ENCODE peak calls at places on chromosomes 7 and 10, in five cellular contexts. X is foreskin fibroblast, I is activated B cell treated with CpG ODN at 0.5 μM for 24 hours, F is epithelial cell of esophagus, Y is transverse colon. S is an unnamed sample.

GRCh38 chr7:70637726-70638125 is 494.2 kb upstream of the GALNT17 start:
- DNase-seq in X (no peak), I (no peak), F (no peak), Y (no peak), S (no peak)

GRCh38 chr10:37549054-37549453 is 308.4 kb downstream of the ZNF248 start:
- DNase-seq in X (no peak), I (no peak), F (no peak), Y (no peak), S (no peak)

GRCh38 chr10:127014671-127015070 is 109.4 kb downstream of the DOCK1 start:
- DNase-seq in X (no peak), I (no peak), F (no peak), Y (no peak), S (no peak)

GRCh38 chr7:3272691-3273141 is 28.3 kb upstream of the SDK1 start:
- DNase-seq in X (peak), I (no peak), F (peak), Y (no peak), S (peak)

GRCh38 chr10:25933653-25934608 is at the start of gene MYO3A:
- DNase-seq in X (no peak), I (peak), F (no peak), Y (no peak), S (no peak)

GRCh38 chr10:34920578-34920977 is 105.5 kb upstream of the PARD3 start:
- DNase-seq in X (no peak), I (no peak), F (no peak), Y (no peak), S (no peak)

GRCh38 chr7:2821842-2822507 is 22.1 kb downstream of the GNA12 start:
- DNase-seq in X (peak), I (no peak), F (peak), Y (no peak), S (peak)

GRCh38 chr7:117731455-117731854 is 141.8 kb downstream of the CTTNBP2 start:
- DNase-seq in X (no peak), I (no peak), F (no peak), Y (no peak), S (no peak)

GRCh38 chr10:114920459-114920858 is 17.5 kb upstream of the TRUB1 start:
- DNase-seq in X (no peak), I (no peak), F (peak), Y (no peak), S (peak)

GRCh38 chr10:60434418-60435046 is 44.9 kb upstream of the ANK3 start:
- DNase-seq in X (peak), I (no peak), F (peak), Y (peak), S (peak)

GRCh38 chr10:69292449-69292848 is 14.2 kb downstream of the HK1 start:
- DNase-seq in X (no peak), I (no peak), F (no peak), Y (no peak), S (no peak)

GRCh38 chr7:152292897-152293296 is 142.9 kb downstream of the KMT2C start:
- DNase-seq in X (no peak), I (no peak), F (no peak), Y (no peak), S (no peak)

GRCh38 chr10:124339951-124340760 is 78.6 kb downstream of the OAT start:
- DNase-seq in X (peak), I (no peak), F (peak), Y (no peak), S (peak)

GRCh38 chr10:12906051-12906541 is 95.4 kb downstream of the CCDC3 start:
- DNase-seq in X (no peak), I (no peak), F (no peak), Y (no peak), S (no peak)

GRCh38 chr7:68613897-68614296 is 984.4 kb upstream of the AUTS2 start:
- DNase-seq in X (no peak), I (no peak), F (no peak), Y (no peak), S (no peak)

GRCh38 chr10:133458710-133459453 is 5.1 kb downstream of the SCART1 start:
- DNase-seq in X (no peak), I (no peak), F (no peak), Y (no peak), S (no peak)

GRCh38 chr7:143487566-143487965 is 9.9 kb downstream of the TAS2R41 start:
- DNase-seq in X (peak), I (no peak), F (peak), Y (peak), S (peak)

GRCh38 chr10:35546824-35547225 is 58.3 kb upstream of the GJD4 start:
- DNase-seq in X (no peak), I (no peak), F (peak), Y (no peak), S (peak)

GRCh38 chr10:25522946-25523608 is 348.3 kb downstream of the GPR158 start:
- DNase-seq in X (no peak), I (no peak), F (peak), Y (no peak), S (peak)

GRCh38 chr7:129798616-129799349 is 154.0 kb downstream of the UBE2H start:
- DNase-seq in X (no peak), I (no peak), F (no peak), Y (no peak), S (no peak)

GRCh38 chr10:113264333-113265131 is 288.3 kb upstream of the HABP2 start:
- DNase-seq in X (no peak), I (no peak), F (no peak), Y (no peak), S (no peak)

GRCh38 chr10:11429439-11430052 is 181.9 kb downstream of the USP6NL start:
- DNase-seq in X (no peak), I (no peak), F (peak), Y (no peak), S (no peak)

GRCh38 chr10:68223535-68224165 is 8.3 kb downstream of the ATOH7 start:
- DNase-seq in X (no peak), I (no peak), F (no peak), Y (peak), S (no peak)

GRCh38 chr10:80133221-80133620 is 691 bp downstream of the PLAC9 start:
- DNase-seq in X (peak), I (no peak), F (no peak), Y (no peak), S (no peak)

GRCh38 chr7:134452991-134453473 is 5.9 kb downstream of the AKR1B1 start:
- DNase-seq in X (no peak), I (no peak), F (no peak), Y (no peak), S (no peak)

GRCh38 chr10:22356324-22356873 is 11.1 kb downstream of the SPAG6 start:
- DNase-seq in X (no peak), I (no peak), F (no peak), Y (no peak), S (no peak)

GRCh38 chr7:16753102-16753931 is at the start of gene TSPAN13:
- DNase-seq in X (no peak), I (peak), F (peak), Y (peak), S (peak)

GRCh38 chr7:77184990-77185389 is 14.6 kb downstream of the FGL2 start:
- DNase-seq in X (peak), I (no peak), F (no peak), Y (no peak), S (no peak)

GRCh38 chr7:133124974-133125373 is 43.1 kb upstream of the CHCHD3 start:
- DNase-seq in X (no peak), I (no peak), F (no peak), Y (no peak), S (no peak)

GRCh38 chr10:69262249-69262864 is 15.9 kb upstream of the HK1 start:
- DNase-seq in X (no peak), I (no peak), F (no peak), Y (no peak), S (no peak)

DNA sequence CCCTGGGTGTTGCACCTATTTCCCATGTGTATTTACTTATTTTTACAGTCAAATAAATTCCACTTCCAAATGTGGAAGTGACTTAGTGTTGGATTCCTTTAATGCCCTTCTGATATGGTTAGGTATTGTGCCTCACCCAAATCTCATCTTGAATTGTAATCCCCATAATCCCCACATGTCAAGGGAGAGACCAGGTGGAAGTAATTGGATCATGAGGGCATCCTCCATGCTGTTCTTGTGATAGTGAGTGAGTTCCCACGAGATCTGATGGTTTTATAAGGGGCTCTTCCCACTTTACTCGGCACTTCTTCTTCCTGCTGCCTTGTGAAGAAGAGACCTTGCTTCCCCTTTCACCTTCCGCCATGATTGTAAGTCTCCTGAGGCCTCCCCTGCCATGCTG is 136.9 kb downstream of the SNX10 start:
- DNase-seq in X (no peak), I (no peak), F (no peak), Y (no peak), S (no peak)
- TF ChIP-seq CTCF in X (no peak), I (no peak), F (no peak), Y (no peak), S (no peak)

DNA sequence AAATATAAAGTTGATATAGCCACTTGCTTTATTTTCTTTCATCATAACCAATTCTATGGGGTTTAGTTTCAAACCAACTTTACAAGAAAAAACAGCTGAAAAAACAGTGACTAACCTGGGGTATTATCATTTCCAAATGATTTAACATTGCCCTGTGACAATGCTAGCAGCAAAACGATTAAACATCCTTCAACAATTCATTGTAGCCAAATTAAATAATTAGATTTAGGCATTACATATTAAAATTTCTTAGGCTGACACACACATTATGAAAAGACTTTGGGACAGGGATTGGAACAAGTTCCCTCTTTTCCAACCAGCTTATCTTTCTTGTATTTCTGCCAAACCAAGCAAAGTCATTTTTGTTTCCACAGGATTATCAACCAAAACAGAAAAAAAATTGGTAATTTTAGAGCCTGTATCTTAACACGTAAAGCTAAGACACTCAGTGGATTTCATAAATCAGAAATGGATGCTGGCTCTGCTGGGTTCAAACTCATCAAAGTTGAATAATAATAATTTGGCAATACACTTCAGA is 84.0 kb downstream of the SEMA3D start:
- DNase-seq in X (peak), I (no peak), F (no peak), Y (no peak), S (no peak)
- TF ChIP-seq CTCF in X (no peak), I (no peak), F (no peak), Y (no peak), S (no peak)

DNA sequence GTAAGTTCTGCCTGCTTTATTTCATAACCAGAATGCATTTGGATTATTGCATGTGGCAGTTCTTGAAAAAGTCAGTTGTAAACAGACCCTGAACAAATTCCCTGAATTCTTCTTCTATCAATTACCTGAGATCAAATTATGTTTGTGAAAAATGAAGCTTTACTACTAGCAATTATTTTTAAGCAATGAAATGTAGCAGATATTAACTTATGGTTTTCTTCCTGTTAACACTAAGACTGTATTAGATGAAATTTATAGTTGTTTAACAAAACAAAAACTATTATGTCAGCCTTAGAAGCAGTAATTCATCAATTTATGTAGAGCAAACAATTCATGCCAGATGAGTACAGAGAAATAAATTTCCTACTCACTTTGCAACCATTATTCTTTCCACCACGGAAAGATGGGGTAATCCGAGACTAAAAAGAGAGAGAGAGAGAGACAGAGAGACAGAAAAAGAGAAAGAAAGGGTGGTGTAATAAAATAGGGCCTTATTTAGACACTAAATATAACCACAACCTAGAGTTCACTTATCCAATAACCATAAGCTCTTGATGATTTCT is 107.7 kb downstream of the SFMBT2 start:
- DNase-seq in X (no peak), I (no peak), F (no peak), Y (no peak), S (no peak)
- TF ChIP-seq CTCF in X (no peak), I (no peak), F (no peak), Y (no peak), S (no peak)

GRCh38 chr7:137086896-137087295 is 218.4 kb downstream of the CHRM2 start:
- DNase-seq in X (no peak), I (no peak), F (no peak), Y (no peak), S (no peak)

GRCh38 chr7:137093198-137093597 is 224.7 kb downstream of the CHRM2 start:
- DNase-seq in X (no peak), I (no peak), F (no peak), Y (no peak), S (no peak)

GRCh38 chr7:137097111-137097510 is 228.7 kb downstream of the CHRM2 start:
- DNase-seq in X (peak), I (no peak), F (no peak), Y (no peak), S (no peak)

GRCh38 chr7:137096607-137097006 is 228.2 kb downstream of the CHRM2 start:
- DNase-seq in X (peak), I (no peak), F (no peak), Y (no peak), S (no peak)

GRCh38 chr7:137091396-137091795 is 222.9 kb downstream of the CHRM2 start:
- DNase-seq in X (peak), I (no peak), F (peak), Y (no peak), S (peak)
- TF ChIP-seq CTCF in X (no peak), I (no peak), F (peak), Y (no peak), S (no peak)

S was measured in MCF 10A.